ENCODE peak calls at places on chromosomes 11 and 22, in nine cellular contexts. One of them, this sample, is unnamed.

GRCh38 chr11:34650528-34650927 is 29.6 kb downstream of the EHF start:
- DNase-seq in prostate gland: no peak
- DNase-seq in CD4-positive, CD25-positive, alpha-beta regulatory T cell: peak; percentile 69
- DNase-seq in fibroblast of lung: peak; percentile 43
- DNase-seq in sigmoid colon: no peak
- DNase-seq in astrocyte: peak; percentile 88
- DNase-seq in adrenal gland: no peak
- DNase-seq in ovary: no peak
- DNase-seq in stomach: no peak
- DNase-seq in this sample: peak; percentile 53

GRCh38 chr22:20000246-20001081 is 16.2 kb downstream of the ARVCF start:
- DNase-seq in prostate gland: no peak
- DNase-seq in CD4-positive, CD25-positive, alpha-beta regulatory T cell: no peak
- DNase-seq in fibroblast of lung: no peak
- DNase-seq in sigmoid colon: no peak
- DNase-seq in astrocyte: no peak
- DNase-seq in adrenal gland: no peak
- DNase-seq in ovary: no peak
- DNase-seq in stomach: no peak
- DNase-seq in this sample: peak; percentile 62

GRCh38 chr22:20584872-20585639 is 77.6 kb downstream of the MED15 start:
- DNase-seq in prostate gland: no peak
- DNase-seq in CD4-positive, CD25-positive, alpha-beta regulatory T cell: no peak
- DNase-seq in fibroblast of lung: no peak
- DNase-seq in sigmoid colon: no peak
- DNase-seq in astrocyte: no peak
- DNase-seq in adrenal gland: no peak
- DNase-seq in ovary: no peak
- DNase-seq in stomach: no peak
- DNase-seq in this sample: peak; percentile 65

GRCh38 chr11:9142732-9143131 is 51.3 kb upstream of the SCUBE2 start:
- DNase-seq in prostate gland: no peak
- DNase-seq in CD4-positive, CD25-positive, alpha-beta regulatory T cell: no peak
- DNase-seq in fibroblast of lung: no peak
- DNase-seq in sigmoid colon: no peak
- DNase-seq in astrocyte: no peak
- DNase-seq in adrenal gland: peak; percentile 74
- DNase-seq in ovary: no peak
- DNase-seq in stomach: no peak
- DNase-seq in this sample: no peak

GRCh38 chr11:16097543-16097942 is 258.8 kb downstream of the SOX6 start:
- DNase-seq in prostate gland: peak; percentile 48
- DNase-seq in CD4-positive, CD25-positive, alpha-beta regulatory T cell: no peak
- DNase-seq in fibroblast of lung: no peak
- DNase-seq in sigmoid colon: no peak
- DNase-seq in astrocyte: no peak
- DNase-seq in adrenal gland: no peak
- DNase-seq in ovary: no peak
- DNase-seq in stomach: no peak
- DNase-seq in this sample: no peak

GRCh38 chr11:113481672-113482071 is 6.5 kb upstream of the DRD2 start:
- DNase-seq in prostate gland: no peak
- DNase-seq in CD4-positive, CD25-positive, alpha-beta regulatory T cell: no peak
- DNase-seq in fibroblast of lung: no peak
- DNase-seq in sigmoid colon: no peak
- DNase-seq in astrocyte: no peak
- DNase-seq in adrenal gland: no peak
- DNase-seq in ovary: no peak
- DNase-seq in stomach: no peak
- DNase-seq in this sample: no peak

GRCh38 chr11:109423860-109424190 is 1.8 kb downstream of the C11orf87 start:
- DNase-seq in prostate gland: no peak
- DNase-seq in CD4-positive, CD25-positive, alpha-beta regulatory T cell: no peak
- DNase-seq in fibroblast of lung: no peak
- DNase-seq in sigmoid colon: no peak
- DNase-seq in astrocyte: no peak
- DNase-seq in adrenal gland: no peak
- DNase-seq in ovary: no peak
- DNase-seq in stomach: no peak
- DNase-seq in this sample: no peak

GRCh38 chr11:69278091-69278867 is 15.7 kb upstream of the MYEOV start:
- DNase-seq in prostate gland: peak; percentile 85
- DNase-seq in CD4-positive, CD25-positive, alpha-beta regulatory T cell: no peak
- DNase-seq in fibroblast of lung: no peak
- DNase-seq in sigmoid colon: no peak
- DNase-seq in astrocyte: no peak
- DNase-seq in adrenal gland: no peak
- DNase-seq in ovary: no peak
- DNase-seq in stomach: peak; percentile 88
- DNase-seq in this sample: peak; percentile 89

GRCh38 chr22:41565403-41566054 is 4.7 kb downstream of the CSDC2 start:
- DNase-seq in prostate gland: no peak
- DNase-seq in CD4-positive, CD25-positive, alpha-beta regulatory T cell: peak; percentile 39
- DNase-seq in fibroblast of lung: peak; percentile 88
- DNase-seq in sigmoid colon: peak; percentile 88
- DNase-seq in astrocyte: peak; percentile 81
- DNase-seq in adrenal gland: peak; percentile 83
- DNase-seq in ovary: peak; percentile 78
- DNase-seq in stomach: no peak
- DNase-seq in this sample: no peak

GRCh38 chr11:113628912-113629311 is 77.2 kb downstream of the TMPRSS5 start:
- DNase-seq in prostate gland: no peak
- DNase-seq in CD4-positive, CD25-positive, alpha-beta regulatory T cell: no peak
- DNase-seq in fibroblast of lung: no peak
- DNase-seq in sigmoid colon: no peak
- DNase-seq in astrocyte: no peak
- DNase-seq in adrenal gland: no peak
- DNase-seq in ovary: no peak
- DNase-seq in stomach: no peak
- DNase-seq in this sample: no peak

GRCh38 chr11:71505781-71506180 is 21.3 kb upstream of the KRTAP5-7 start:
- DNase-seq in prostate gland: no peak
- DNase-seq in CD4-positive, CD25-positive, alpha-beta regulatory T cell: no peak
- DNase-seq in fibroblast of lung: no peak
- DNase-seq in sigmoid colon: no peak
- DNase-seq in astrocyte: no peak
- DNase-seq in adrenal gland: no peak
- DNase-seq in ovary: no peak
- DNase-seq in stomach: no peak
- DNase-seq in this sample: no peak

GRCh38 chr22:34972498-34972897 is 93.5 kb upstream of the ISX start:
- DNase-seq in prostate gland: no peak
- DNase-seq in CD4-positive, CD25-positive, alpha-beta regulatory T cell: no peak
- DNase-seq in fibroblast of lung: no peak
- DNase-seq in sigmoid colon: no peak
- DNase-seq in astrocyte: no peak
- DNase-seq in adrenal gland: no peak
- DNase-seq in ovary: no peak
- DNase-seq in stomach: no peak
- DNase-seq in this sample: no peak

DNA sequence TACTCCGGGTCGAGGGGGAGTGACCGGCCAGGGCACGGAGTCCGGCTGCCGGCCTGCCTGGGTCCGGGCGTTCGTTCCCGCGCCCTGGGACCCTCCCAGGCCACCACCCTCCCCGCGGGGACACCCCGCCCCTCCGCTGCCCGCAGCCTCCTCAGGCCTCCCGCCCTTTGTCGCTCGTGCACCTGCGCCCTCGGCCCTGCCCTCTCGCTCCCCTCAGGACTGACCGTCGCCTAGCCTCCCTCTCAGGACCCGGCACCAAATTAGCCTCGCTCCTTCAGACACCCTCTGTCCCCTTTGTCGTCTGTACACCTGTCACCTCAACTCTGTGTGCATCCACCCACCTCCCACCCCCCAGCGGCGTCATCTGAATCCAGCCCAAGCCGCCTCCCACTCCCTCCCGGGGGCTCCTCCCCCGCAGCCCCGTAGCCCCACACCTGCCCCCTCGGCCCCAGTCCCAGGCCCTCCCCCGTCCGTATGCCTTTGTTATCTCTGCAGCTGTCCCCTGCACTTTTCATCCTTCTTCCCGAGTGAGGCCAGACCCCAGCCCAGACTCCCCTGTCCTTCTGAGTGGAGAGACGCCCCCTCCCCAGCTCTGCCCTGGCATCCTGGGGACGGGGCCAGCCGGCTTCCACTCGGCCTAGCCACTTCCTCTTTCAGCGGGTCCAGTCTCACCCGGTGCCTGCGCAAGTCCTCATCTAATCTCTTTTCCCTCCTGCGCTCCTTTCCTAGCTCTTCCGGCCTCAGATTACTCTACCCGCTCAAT is 643 bp downstream of the TIGD3 start:
- DNase-seq in prostate gland: no peak
- DNase-seq in CD4-positive, CD25-positive, alpha-beta regulatory T cell: peak; percentile 55
- DNase-seq in fibroblast of lung: no peak
- DNase-seq in sigmoid colon: peak; percentile 74
- DNase-seq in astrocyte: no peak
- DNase-seq in adrenal gland: no peak
- DNase-seq in ovary: peak; percentile 52
- DNase-seq in stomach: no peak
- DNase-seq in this sample: peak; percentile 89
- H3K27ac ChIP-seq in prostate gland: peak overlapping the region; percentile 70
- H3K27ac ChIP-seq in CD4-positive, CD25-positive, alpha-beta regulatory T cell: peak overlapping the region; percentile 73
- H3K27ac ChIP-seq in fibroblast of lung: no peak overlapping the region
- H3K27ac ChIP-seq in sigmoid colon: peak overlapping the region; percentile 78
- H3K27ac ChIP-seq in astrocyte: no peak overlapping the region
- H3K27ac ChIP-seq in adrenal gland: no peak overlapping the region
- H3K27ac ChIP-seq in ovary: no peak overlapping the region
- H3K27ac ChIP-seq in stomach: peak overlapping the region; percentile 72
- H3K27ac ChIP-seq in this sample: peak overlapping the region; percentile 18

GRCh38 chr22:24685804-24686203 is 82.8 kb downstream of the GGT1 start:
- DNase-seq in prostate gland: no peak
- DNase-seq in CD4-positive, CD25-positive, alpha-beta regulatory T cell: no peak
- DNase-seq in fibroblast of lung: peak; percentile 27
- DNase-seq in sigmoid colon: no peak
- DNase-seq in astrocyte: no peak
- DNase-seq in adrenal gland: no peak
- DNase-seq in ovary: no peak
- DNase-seq in stomach: no peak
- DNase-seq in this sample: no peak

GRCh38 chr22:24683671-24684070 is 80.7 kb downstream of the GGT1 start:
- DNase-seq in prostate gland: no peak
- DNase-seq in CD4-positive, CD25-positive, alpha-beta regulatory T cell: no peak
- DNase-seq in fibroblast of lung: peak; percentile 91
- DNase-seq in sigmoid colon: no peak
- DNase-seq in astrocyte: peak; percentile 68
- DNase-seq in adrenal gland: no peak
- DNase-seq in ovary: no peak
- DNase-seq in stomach: no peak
- DNase-seq in this sample: no peak

GRCh38 chr22:24686280-24686679 is 83.3 kb downstream of the GGT1 start:
- DNase-seq in prostate gland: no peak
- DNase-seq in CD4-positive, CD25-positive, alpha-beta regulatory T cell: no peak
- DNase-seq in fibroblast of lung: no peak
- DNase-seq in sigmoid colon: no peak
- DNase-seq in astrocyte: no peak
- DNase-seq in adrenal gland: no peak
- DNase-seq in ovary: no peak
- DNase-seq in stomach: no peak
- DNase-seq in this sample: no peak

DNA sequence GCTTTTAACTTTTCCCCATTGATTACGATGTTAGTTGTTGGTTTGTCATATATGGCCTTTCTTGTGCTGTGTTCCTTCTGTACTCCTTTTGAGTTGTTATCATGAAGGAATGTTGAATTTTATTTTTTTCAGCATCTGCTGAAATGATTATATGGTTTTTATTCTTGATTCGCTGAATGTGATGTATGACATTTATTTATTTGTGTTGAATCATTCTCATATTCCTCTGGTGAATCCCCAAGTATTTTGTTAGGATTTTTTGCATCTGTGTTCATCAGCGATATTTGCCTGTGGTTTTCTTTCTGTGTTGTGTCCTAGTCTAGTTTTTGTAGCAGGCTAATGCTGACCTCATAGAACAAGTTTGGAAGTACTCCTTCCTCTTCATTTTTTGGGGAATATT is 78.2 kb downstream of the GGT1 start:
- DNase-seq in prostate gland: no peak
- DNase-seq in CD4-positive, CD25-positive, alpha-beta regulatory T cell: no peak
- DNase-seq in fibroblast of lung: peak; percentile 88
- DNase-seq in sigmoid colon: no peak
- DNase-seq in astrocyte: peak; percentile 36
- DNase-seq in adrenal gland: no peak
- DNase-seq in ovary: no peak
- DNase-seq in stomach: no peak
- DNase-seq in this sample: no peak
- H3K27ac ChIP-seq in prostate gland: no peak overlapping the region
- H3K27ac ChIP-seq in CD4-positive, CD25-positive, alpha-beta regulatory T cell: no peak overlapping the region
- H3K27ac ChIP-seq in fibroblast of lung: no peak overlapping the region
- H3K27ac ChIP-seq in sigmoid colon: no peak overlapping the region
- H3K27ac ChIP-seq in astrocyte: no peak overlapping the region
- H3K27ac ChIP-seq in adrenal gland: no peak overlapping the region
- H3K27ac ChIP-seq in ovary: no peak overlapping the region
- H3K27ac ChIP-seq in stomach: no peak overlapping the region
- H3K27ac ChIP-seq in this sample: no peak overlapping the region

DNA sequence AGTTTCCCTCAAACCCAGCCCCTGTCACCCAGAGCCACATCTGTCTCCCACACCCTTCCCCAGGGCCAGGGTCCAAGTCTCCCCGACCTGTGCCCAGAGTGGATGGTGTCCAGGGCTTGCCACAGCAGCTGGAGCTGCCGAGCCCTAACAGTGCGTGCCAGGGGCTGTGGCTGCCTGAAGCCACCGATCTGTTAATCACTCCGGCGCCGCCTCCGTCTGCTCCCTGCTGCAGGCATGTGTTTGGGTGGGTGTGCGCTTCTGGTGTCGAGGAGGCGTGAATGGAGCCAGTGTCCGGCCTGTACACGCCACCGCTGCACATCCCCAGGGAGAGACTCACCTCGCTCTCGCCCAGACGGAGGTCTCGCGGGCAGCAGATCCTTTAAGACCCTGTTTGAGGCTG is 26.1 kb downstream of the SHISAL1 start:
- DNase-seq in prostate gland: no peak
- DNase-seq in CD4-positive, CD25-positive, alpha-beta regulatory T cell: no peak
- DNase-seq in fibroblast of lung: no peak
- DNase-seq in sigmoid colon: no peak
- DNase-seq in astrocyte: peak; percentile 47
- DNase-seq in adrenal gland: no peak
- DNase-seq in ovary: no peak
- DNase-seq in stomach: no peak
- DNase-seq in this sample: peak; percentile 63
- H3K27ac ChIP-seq in prostate gland: no peak overlapping the region
- H3K27ac ChIP-seq in CD4-positive, CD25-positive, alpha-beta regulatory T cell: no peak overlapping the region
- H3K27ac ChIP-seq in fibroblast of lung: no peak overlapping the region
- H3K27ac ChIP-seq in sigmoid colon: no peak overlapping the region
- H3K27ac ChIP-seq in astrocyte: no peak overlapping the region
- H3K27ac ChIP-seq in adrenal gland: no peak overlapping the region
- H3K27ac ChIP-seq in ovary: no peak overlapping the region
- H3K27ac ChIP-seq in stomach: no peak overlapping the region
- H3K27ac ChIP-seq in this sample: no peak overlapping the region

GRCh38 chr11:23078289-23078971 is 218.2 kb upstream of the CCDC179 start:
- DNase-seq in prostate gland: no peak
- DNase-seq in CD4-positive, CD25-positive, alpha-beta regulatory T cell: no peak
- DNase-seq in fibroblast of lung: peak; percentile 71
- DNase-seq in sigmoid colon: no peak
- DNase-seq in astrocyte: peak; percentile 63
- DNase-seq in adrenal gland: no peak
- DNase-seq in ovary: no peak
- DNase-seq in stomach: no peak
- DNase-seq in this sample: no peak
- H3K27ac ChIP-seq in prostate gland: no peak overlapping the region
- H3K27ac ChIP-seq in CD4-positive, CD25-positive, alpha-beta regulatory T cell: no peak overlapping the region
- H3K27ac ChIP-seq in fibroblast of lung: no peak overlapping the region
- H3K27ac ChIP-seq in sigmoid colon: no peak overlapping the region
- H3K27ac ChIP-seq in astrocyte: peak overlapping the region; percentile 53
- H3K27ac ChIP-seq in adrenal gland: no peak overlapping the region
- H3K27ac ChIP-seq in ovary: no peak overlapping the region
- H3K27ac ChIP-seq in stomach: no peak overlapping the region
- H3K27ac ChIP-seq in this sample: no peak overlapping the region

GRCh38 chr11:78796956-78797355 is 222.3 kb upstream of the NARS2 start:
- DNase-seq in prostate gland: no peak
- DNase-seq in CD4-positive, CD25-positive, alpha-beta regulatory T cell: no peak
- DNase-seq in fibroblast of lung: peak; percentile 99
- DNase-seq in sigmoid colon: no peak
- DNase-seq in astrocyte: peak; percentile 96
- DNase-seq in adrenal gland: no peak
- DNase-seq in ovary: no peak
- DNase-seq in stomach: no peak
- DNase-seq in this sample: no peak
- H3K27ac ChIP-seq in prostate gland: no peak overlapping the region
- H3K27ac ChIP-seq in CD4-positive, CD25-positive, alpha-beta regulatory T cell: no peak overlapping the region
- H3K27ac ChIP-seq in fibroblast of lung: peak overlapping the region; percentile 95
- H3K27ac ChIP-seq in sigmoid colon: no peak overlapping the region
- H3K27ac ChIP-seq in astrocyte: peak overlapping the region; percentile 72
- H3K27ac ChIP-seq in adrenal gland: no peak overlapping the region
- H3K27ac ChIP-seq in ovary: no peak overlapping the region
- H3K27ac ChIP-seq in stomach: no peak overlapping the region
- H3K27ac ChIP-seq in this sample: no peak overlapping the region